ENCODE peak calls at places on chromosomes 5 and 9, in four cellular contexts. I, U, W and L are unnamed samples.

GRCh38 chr5:143560378-143560777 is 156.9 kb upstream of the NR3C1 start:
- DNase-seq in I (no peak), W (no peak), U (no peak), L (no peak)

GRCh38 chr5:66595877-66596790 is at the start of gene MAST4:
- DNase-seq in I (peak), W (peak), U (peak), L (peak)

GRCh38 chr9:84697494-84698114 is 28.1 kb downstream of the NTRK2 start:
- DNase-seq in U (peak), W (peak), I (peak), L (peak)

GRCh38 chr5:168055982-168056381 is 235.5 kb upstream of the WWC1 start:
- DNase-seq in W (no peak), U (no peak), I (no peak), L (no peak)

GRCh38 chr9:130900701-130901497 is 4.3 kb upstream of the QRFP start:
- DNase-seq in U (no peak), I (no peak), W (no peak), L (no peak)

GRCh38 chr5:103475629-103476240 is 86.9 kb downstream of the NUDT12 start:
- DNase-seq in I (peak), U (peak), W (no peak), L (no peak)

GRCh38 chr9:135098400-135099105 is 11.1 kb downstream of the OLFM1 start:
- DNase-seq in I (no peak), W (peak), U (no peak), L (no peak)

GRCh38 chr5:196350-196749 is 5.1 kb downstream of the LRRC14B start:
- DNase-seq in U (no peak), W (no peak), I (no peak), L (no peak)

GRCh38 chr5:168691891-168692290 is 112.7 kb upstream of the PANK3 start:
- DNase-seq in W (no peak), I (no peak), U (no peak), L (no peak)

GRCh38 chr5:150001660-150002493 is 1.3 kb downstream of the HMGXB3 start:
- DNase-seq in W (peak), U (peak), I (peak), L (no peak)

GRCh38 chr9:127912296-127912695 is 4.5 kb downstream of the ST6GALNAC4 start:
- DNase-seq in I (no peak), W (no peak), U (no peak), L (no peak)

GRCh38 chr9:125126019-125126746 is 17.1 kb downstream of the SCAI start:
- DNase-seq in U (peak), W (peak), I (peak), L (peak)

GRCh38 chr5:149747141-149747832 is 17.2 kb downstream of the PPARGC1B start:
- DNase-seq in W (peak), I (no peak), U (no peak), L (no peak)

GRCh38 chr9:136267261-136268111 is 21.9 kb upstream of the QSOX2 start:
- DNase-seq in I (peak), W (peak), U (peak), L (peak)

GRCh38 chr5:42858031-42858643 is 46.4 kb upstream of the SELENOP start:
- DNase-seq in U (no peak), I (peak), W (no peak), L (no peak)

GRCh38 chr5:122507581-122507980 is 195.5 kb downstream of the SNCAIP start:
- DNase-seq in W (no peak), I (no peak), U (no peak), L (no peak)

GRCh38 chr5:94433393-94434149 is 184.8 kb downstream of the KIAA0825 start:
- DNase-seq in I (no peak), W (peak), U (no peak), L (no peak)

GRCh38 chr9:123225995-123226394 is 42.4 kb downstream of the STRBP start:
- DNase-seq in W (no peak), U (no peak), I (no peak), L (no peak)

GRCh38 chr9:129352157-129352870 is 174.3 kb upstream of the IER5L start:
- DNase-seq in I (no peak), W (no peak), U (no peak), L (peak)

GRCh38 chr5:80122599-80122998 is 87.5 kb downstream of the THBS4 start:
- DNase-seq in U (no peak), I (peak), W (no peak), L (no peak)

GRCh38 chr9:81379655-81380054 is 309.7 kb downstream of the TLE1 start:
- DNase-seq in W (no peak), I (no peak), U (no peak), L (no peak)

GRCh38 chr9:96566401-96567202 is 53.0 kb downstream of the CDC14B start:
- DNase-seq in I (peak), W (peak), U (peak), L (peak)

GRCh38 chr5:172451771-172452197 is 2.5 kb downstream of the SH3PXD2B start:
- DNase-seq in W (no peak), I (no peak), U (no peak), L (peak)

GRCh38 chr9:130634191-130634768 is 30.1 kb upstream of the PRDM12 start:
- DNase-seq in U (no peak), W (no peak), I (no peak), L (no peak)